ENCODE peak calls at places on chromosomes 4 and X, in seven cellular contexts. X, I, K, L, M, Q and E are unnamed samples.

GRCh38 chr4:146029939-146030710 is 91.5 kb upstream of the ZNF827 start:
- DNase-seq in X (no peak), I (no peak), K (no peak), L (no peak), M (no peak), Q (no peak), E (no peak)

GRCh38 chr4:33411182-33411581 is 2691.0 kb downstream of the PCDH7 start:
- DNase-seq in X (no peak), I (no peak), K (no peak), L (no peak), M (no peak), Q (no peak), E (no peak)

GRCh38 chrX:95056901-95057300 is 1382.9 kb downstream of the FAM133A start:
- DNase-seq in X (no peak), I (no peak), K (no peak), L (no peak), M (no peak), Q (no peak), E (no peak)

GRCh38 chr4:88646528-88647280 is 50.9 kb downstream of the NAP1L5 start:
- DNase-seq in X (no peak), I (no peak), K (no peak), L (no peak), M (no peak), Q (no peak), E (no peak)

GRCh38 chr4:122847931-122848330 is 21.3 kb downstream of the FGF2 start:
- DNase-seq in X (no peak), I (no peak), K (no peak), L (peak), M (no peak), Q (no peak), E (no peak)

GRCh38 chr4:102427599-102427998 is 73.6 kb upstream of the NFKB1 start:
- DNase-seq in X (no peak), I (no peak), K (no peak), L (no peak), M (no peak), Q (no peak), E (no peak)

GRCh38 chrX:41720125-41720780 is 3.7 kb upstream of the GPR82 start:
- DNase-seq in X (peak), I (no peak), K (peak), L (no peak), M (no peak), Q (no peak), E (no peak)

GRCh38 chr4:138455097-138455496 is 212.9 kb upstream of the SLC7A11 start:
- DNase-seq in X (no peak), I (no peak), K (no peak), L (no peak), M (no peak), Q (no peak), E (no peak)

GRCh38 chr4:168796362-168797106 is 213.5 kb downstream of the CBR4 start:
- DNase-seq in X (no peak), I (no peak), K (no peak), L (peak), M (no peak), Q (no peak), E (no peak)

GRCh38 chr4:105401278-105401677 is 72.6 kb downstream of the PPA2 start:
- DNase-seq in X (no peak), I (no peak), K (no peak), L (no peak), M (no peak), Q (no peak), E (no peak)

GRCh38 chr4:71392109-71392508 is 53.3 kb downstream of the SLC4A4 start:
- DNase-seq in X (no peak), I (no peak), K (no peak), L (no peak), M (no peak), Q (no peak), E (no peak)

GRCh38 chrX:120874678-120875557 is 748 bp downstream of the CT47B1 start:
- DNase-seq in X (no peak), I (no peak), K (no peak), L (no peak), M (no peak), Q (no peak), E (no peak)

GRCh38 chr4:10048931-10049655 is 27.8 kb upstream of the SLC2A9 start:
- DNase-seq in X (no peak), I (no peak), K (no peak), L (no peak), M (no peak), Q (no peak), E (peak)

GRCh38 chr4:80072607-80073361 is at the start of gene ANTXR2:
- DNase-seq in X (peak), I (peak), K (peak), L (peak), M (peak), Q (peak), E (no peak)

GRCh38 chr4:15677507-15677988 is 4.1 kb upstream of the FAM200B start:
- DNase-seq in X (no peak), I (no peak), K (no peak), L (peak), M (no peak), Q (peak), E (no peak)

GRCh38 chr4:156765277-156765676 is 206.3 kb downstream of the PDGFC start:
- DNase-seq in X (no peak), I (no peak), K (no peak), L (no peak), M (no peak), Q (no peak), E (no peak)

GRCh38 chrX:134753185-134754008 is 95.1 kb upstream of the PLAC1 start:
- DNase-seq in X (no peak), I (no peak), K (no peak), L (no peak), M (no peak), Q (peak), E (no peak)

GRCh38 chr4:94084155-94084554 is 123.5 kb upstream of the SMARCAD1 start:
- DNase-seq in X (no peak), I (no peak), K (no peak), L (no peak), M (no peak), Q (no peak), E (no peak)

GRCh38 chr4:16636911-16637630 is 261.4 kb downstream of the LDB2 start:
- DNase-seq in X (no peak), I (no peak), K (no peak), L (no peak), M (no peak), Q (no peak), E (no peak)

GRCh38 chr4:4460759-4461158 is 73.9 kb downstream of the NSG1 start:
- DNase-seq in X (no peak), I (no peak), K (no peak), L (no peak), M (no peak), Q (no peak), E (no peak)

GRCh38 chr4:159677521-159677920 is 574.6 kb downstream of the RAPGEF2 start:
- DNase-seq in X (no peak), I (no peak), K (no peak), L (no peak), M (no peak), Q (no peak), E (no peak)

GRCh38 chr4:126757219-126757618 is 875.5 kb upstream of the INTU start:
- DNase-seq in X (no peak), I (no peak), K (no peak), L (no peak), M (no peak), Q (no peak), E (no peak)

GRCh38 chrX:53163436-53163835 is 61.6 kb downstream of the KDM5C start:
- DNase-seq in X (no peak), I (no peak), K (no peak), L (no peak), M (no peak), Q (no peak), E (no peak)

GRCh38 chrX:80266979-80267378 is 153.3 kb upstream of the TENT5D start:
- DNase-seq in X (no peak), I (no peak), K (no peak), L (peak), M (no peak), Q (no peak), E (no peak)

GRCh38 chr4:105657117-105657765 is 51.2 kb downstream of the INTS12 start:
- DNase-seq in X (no peak), I (no peak), K (no peak), L (no peak), M (no peak), Q (no peak), E (no peak)

GRCh38 chr4:98530572-98530971 is 127.8 kb downstream of the TSPAN5 start:
- DNase-seq in X (no peak), I (no peak), K (no peak), L (no peak), M (no peak), Q (no peak), E (no peak)

GRCh38 chrX:51837926-51838325 is 55.5 kb upstream of the MAGED1 start:
- DNase-seq in X (no peak), I (no peak), K (no peak), L (no peak), M (no peak), Q (peak), E (no peak)

GRCh38 chr4:40281913-40282312 is 53.2 kb upstream of the CHRNA9 start:
- DNase-seq in X (no peak), I (no peak), K (no peak), L (no peak), M (no peak), Q (no peak), E (no peak)

GRCh38 chrX:129824620-129825019 is 19.1 kb downstream of the ZDHHC9 start:
- DNase-seq in X (no peak), I (no peak), K (no peak), L (no peak), M (no peak), Q (no peak), E (no peak)

GRCh38 chr4:112895785-112896184 is 153.7 kb upstream of the ANK2 start:
- DNase-seq in X (no peak), I (no peak), K (no peak), L (peak), M (peak), Q (no peak), E (no peak)